ENCODE peak calls at places on chromosomes 4 and X, in nine cellular contexts. X is heart left ventricle, L is stomach, E is left lung, B is sigmoid colon, J is psoas muscle, Y is bronchial epithelial cell, M is fibroblast of lung, H is cardiac muscle cell. K is an unnamed sample. For H3K36me3, the result is how much of the 10 kb centered on the place peaks cover.

GRCh38 chr4:7753271-7753670 is 186.4 kb downstream of the AFAP1 start:
- DNase-seq in X (peak), Y (peak), L (no peak), H (no peak), J (no peak), E (peak), B (no peak), M (peak), K (no peak)

GRCh38 chrX:861335-861890 is 230.8 kb downstream of the SHOX start:
- DNase-seq in E (no peak), M (no peak), J (no peak), B (no peak), H (no peak), L (no peak), X (no peak), Y (no peak), K (no peak)

GRCh38 chrX:10518073-10518472 is 102.3 kb downstream of the MID1 start:
- DNase-seq in J (no peak), B (no peak), H (no peak), M (no peak), L (no peak), Y (no peak), E (no peak), X (no peak), K (no peak)

GRCh38 chr4:10200869-10201268 is 84.3 kb upstream of the WDR1 start:
- DNase-seq in B (no peak), X (no peak), E (no peak), J (no peak), Y (no peak), M (no peak), H (no peak), L (no peak), K (no peak)

GRCh38 chrX:15320297-15320696 is 4.9 kb upstream of the ASB11 start:
- DNase-seq in M (no peak), E (no peak), B (no peak), Y (no peak), X (no peak), H (no peak), J (no peak), L (no peak), K (no peak)

GRCh38 chr4:53777244-53777984 is 186.1 kb upstream of the LNX1 start:
- DNase-seq in L (no peak), X (no peak), Y (peak), E (no peak), J (no peak), B (no peak), H (no peak), M (peak), K (no peak)

GRCh38 chrX:23493941-23494374 is 159.3 kb downstream of the PTCHD1 start:
- DNase-seq in H (no peak), X (no peak), J (no peak), B (no peak), E (no peak), Y (peak), M (peak), L (peak), K (no peak)

GRCh38 chrX:135536883-135537282 is 16.4 kb downstream of the INTS6L start:
- DNase-seq in J (no peak), L (no peak), Y (peak), B (no peak), E (no peak), M (no peak), X (no peak), H (no peak), K (no peak)

GRCh38 chrX:153580700-153581386 is 18.1 kb downstream of the CCNQ start:
- DNase-seq in L (no peak), H (peak), E (no peak), Y (no peak), X (no peak), M (no peak), B (no peak), J (no peak), K (no peak)

GRCh38 chrX:45745479-45745878 is 544.8 kb upstream of the DIPK2B start:
- DNase-seq in Y (no peak), X (no peak), J (no peak), B (no peak), H (no peak), E (no peak), L (no peak), M (peak), K (no peak)

GRCh38 chrX:19005909-19006308 is 22.0 kb upstream of the PHKA2 start:
- DNase-seq in X (no peak), M (no peak), L (no peak), Y (no peak), B (no peak), E (no peak), J (no peak), H (no peak), K (no peak)

GRCh38 chr4:169283114-169283509 is 12.4 kb upstream of the SH3RF1 start:
- DNase-seq in E (no peak), J (no peak), Y (peak), M (peak), B (no peak), H (no peak), L (no peak), X (no peak), K (peak)

GRCh38 chr4:153466637-153467153 is 535 bp downstream of the TMEM131L start:
- DNase-seq in Y (no peak), M (no peak), J (peak), E (peak), H (peak), L (no peak), X (no peak), B (no peak), K (no peak)

GRCh38 chr4:139207873-139208403 is 30.9 kb upstream of the ELF2 start:
- DNase-seq in Y (no peak), X (no peak), L (no peak), B (no peak), E (no peak), M (no peak), J (peak), H (no peak), K (no peak)

GRCh38 chrX:20266810-20267598 is at the start of gene RPS6KA3:
- DNase-seq in Y (peak), M (peak), H (peak), B (peak), X (peak), E (peak), J (peak), L (peak), K (peak)

GRCh38 chr4:2357821-2358745 is 60.4 kb downstream of the ZFYVE28 start:
- DNase-seq in X (no peak), M (no peak), L (no peak), E (no peak), Y (no peak), H (no peak), J (no peak), B (peak), K (no peak)

GRCh38 chr4:123856689-123857545 is 460.3 kb downstream of the SPRY1 start:
- DNase-seq in M (peak), J (peak), E (no peak), H (peak), B (no peak), Y (peak), L (peak), X (no peak), K (no peak)

GRCh38 chr4:1609901-1610790 is 74.0 kb downstream of the FAM53A start:
- DNase-seq in J (peak), E (no peak), B (peak), Y (no peak), L (no peak), X (peak), H (no peak), M (no peak), K (no peak)

GRCh38 chr4:188714907-188715306 is 575.7 kb downstream of the TRIML1 start:
- DNase-seq in M (peak), H (no peak), X (no peak), B (no peak), L (no peak), J (no peak), E (no peak), Y (peak), K (peak)

GRCh38 chr4:138910914-138911336 is 104.7 kb upstream of the NOCT start:
- DNase-seq in L (peak), H (peak), X (peak), M (peak), J (peak), E (peak), Y (peak), B (peak), K (peak)

GRCh38 chrX:88244066-88244465 is 503.0 kb upstream of the CPXCR1 start:
- DNase-seq in Y (no peak), B (no peak), E (no peak), X (no peak), M (no peak), L (no peak), J (no peak), H (no peak), K (no peak)

GRCh38 chr4:7912826-7913225 is 26.8 kb downstream of the AFAP1 start:
- DNase-seq in X (no peak), Y (no peak), J (no peak), L (no peak), E (no peak), B (no peak), H (no peak), M (no peak), K (no peak)

GRCh38 chr4:54723220-54723619 is 65.5 kb downstream of the KIT start:
- DNase-seq in M (no peak), B (no peak), H (peak), E (no peak), Y (no peak), L (no peak), X (no peak), J (no peak), K (no peak)

GRCh38 chrX:108347800-108348199 is 90.4 kb downstream of the COL4A6 start:
- DNase-seq in L (no peak), X (no peak), H (peak), M (no peak), E (no peak), B (no peak), J (no peak), Y (no peak), K (no peak)

GRCh38 chrX:66635360-66635759 is 3.5 kb downstream of the EDA2R start:
- DNase-seq in M (peak), E (no peak), L (no peak), H (no peak), J (no peak), Y (peak), B (no peak), X (no peak), K (peak)

GRCh38 chr4:13816472-13816871 is 188.9 kb upstream of the BOD1L1 start:
- DNase-seq in Y (no peak), X (no peak), J (no peak), H (no peak), E (no peak), M (no peak), B (no peak), L (no peak), K (no peak)

GRCh38 chr4:164779080-164779479 is 25.1 kb downstream of the SMIM31 start:
- DNase-seq in L (no peak), B (no peak), Y (no peak), E (no peak), X (no peak), H (no peak), J (no peak), M (peak), K (no peak)

GRCh38 chr4:77201857-77202256 is 44.9 kb downstream of the CCNG2 start:
- DNase-seq in H (no peak), J (no peak), B (no peak), X (no peak), M (no peak), Y (peak), E (no peak), L (no peak), K (no peak)

GRCh38 chrX:52574416-52575275 is 57.8 kb upstream of the XAGE1B start:
- DNase-seq in X (no peak), E (no peak), M (peak), L (no peak), H (peak), B (no peak), J (no peak), Y (peak), K (peak)

GRCh38 chr4:43251760-43252317 is 359.3 kb downstream of the GRXCR1 start:
- DNase-seq in E (no peak), L (no peak), X (no peak), B (no peak), J (no peak), H (no peak), Y (peak), M (peak), K (no peak)

GRCh38 chr4:140673729-140674128 is 82.5 kb downstream of the TBC1D9 start:
- DNase-seq in L (no peak), Y (no peak), E (no peak), M (peak), X (no peak), B (no peak), H (no peak), J (no peak), K (no peak)

GRCh38 chrX:17967888-17968287 is 106.8 kb upstream of the RAI2 start:
- DNase-seq in J (no peak), E (no peak), X (no peak), L (peak), Y (peak), B (no peak), M (no peak), H (no peak), K (no peak)

GRCh38 chr4:27638163-27638915 is 777.7 kb downstream of the STIM2 start:
- DNase-seq in M (peak), X (no peak), L (no peak), E (no peak), Y (peak), H (peak), B (no peak), J (no peak), K (no peak)

GRCh38 chr4:13640149-13640671 is 12.7 kb upstream of the BOD1L1 start:
- DNase-seq in Y (peak), X (no peak), B (no peak), L (no peak), M (peak), J (no peak), E (no peak), H (no peak), K (peak)

GRCh38 chr4:95095352-95095974 is 337.7 kb downstream of the BMPR1B start:
- DNase-seq in J (no peak), B (no peak), M (peak), Y (peak), H (peak), E (no peak), X (no peak), L (no peak), K (no peak)

GRCh38 chrX:11261260-11261659 is 32.0 kb upstream of the AMELX start:
- DNase-seq in E (no peak), B (no peak), L (no peak), M (peak), H (no peak), J (no peak), Y (peak), X (no peak), K (no peak)

GRCh38 chrX:119614776-119615175 is 8.6 kb upstream of the NKRF start:
- DNase-seq in H (no peak), X (no peak), J (no peak), E (no peak), B (no peak), M (no peak), L (no peak), Y (no peak), K (no peak)

GRCh38 chr4:148052448-148052847 is 320.6 kb downstream of the ARHGAP10 start:
- DNase-seq in L (no peak), J (no peak), Y (no peak), B (no peak), M (no peak), X (no peak), E (no peak), H (no peak), K (no peak)

GRCh38 chr4:79651516-79651915 is 243.5 kb upstream of the GK2 start:
- DNase-seq in L (no peak), X (no peak), H (no peak), B (no peak), Y (peak), J (no peak), E (no peak), M (peak), K (no peak)

DNA sequence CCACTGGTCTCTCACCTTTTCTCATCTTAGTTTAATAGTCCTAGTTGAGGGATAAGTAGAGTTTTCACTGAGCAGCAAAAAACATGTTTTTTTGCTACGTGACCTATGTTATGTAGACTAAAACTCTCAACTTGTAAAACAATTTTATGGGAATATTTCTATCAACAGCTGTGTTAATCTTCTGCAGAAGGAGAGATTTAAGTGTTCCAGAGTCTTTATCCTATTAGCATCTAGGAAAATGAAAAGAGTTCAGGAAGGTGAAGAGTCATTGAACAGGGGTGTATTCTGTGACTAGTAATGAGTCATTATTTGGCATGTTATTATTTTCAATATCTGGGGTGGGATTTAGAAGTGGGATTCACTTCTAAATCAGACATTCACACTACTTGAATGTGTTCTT is 41.9 kb downstream of the RRAGB start:
- DNase-seq in B (no peak), L (no peak), X (no peak), Y (peak), E (no peak), H (no peak), J (no peak), M (no peak), K (no peak)
- H3K36me3 ChIP-seq in B (under half), L (under half), X (under half), Y (under half), E (under half), H (under half), J (under half), M (under half), K (under half)

DNA sequence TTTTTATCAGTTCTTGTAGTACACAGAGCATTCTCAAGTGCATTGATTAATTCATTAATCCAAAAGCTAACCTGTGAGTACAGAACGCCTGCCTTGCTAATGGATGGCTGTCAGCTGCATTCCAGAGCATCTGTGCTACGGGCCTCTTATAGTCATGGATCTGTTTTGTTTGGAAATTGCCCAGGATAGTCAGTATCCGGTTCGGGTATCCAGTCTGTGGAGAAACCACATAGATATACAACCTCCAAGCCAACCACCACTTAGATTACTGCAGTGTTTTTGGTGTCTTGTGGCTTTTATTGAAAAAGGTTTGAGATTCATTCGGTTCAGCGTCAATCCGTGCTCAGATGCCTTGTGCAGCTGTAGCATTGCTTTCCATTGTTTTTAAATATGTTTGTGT is 4.0 kb downstream of the LAP3 start:
- DNase-seq in J (no peak), L (no peak), Y (no peak), X (no peak), E (no peak), B (no peak), M (peak), H (no peak), K (no peak)
- H3K36me3 ChIP-seq in J (under half), L (half or more), Y (under half), X (under half), E (under half), B (under half), M (under half), H (under half), K (under half)

DNA sequence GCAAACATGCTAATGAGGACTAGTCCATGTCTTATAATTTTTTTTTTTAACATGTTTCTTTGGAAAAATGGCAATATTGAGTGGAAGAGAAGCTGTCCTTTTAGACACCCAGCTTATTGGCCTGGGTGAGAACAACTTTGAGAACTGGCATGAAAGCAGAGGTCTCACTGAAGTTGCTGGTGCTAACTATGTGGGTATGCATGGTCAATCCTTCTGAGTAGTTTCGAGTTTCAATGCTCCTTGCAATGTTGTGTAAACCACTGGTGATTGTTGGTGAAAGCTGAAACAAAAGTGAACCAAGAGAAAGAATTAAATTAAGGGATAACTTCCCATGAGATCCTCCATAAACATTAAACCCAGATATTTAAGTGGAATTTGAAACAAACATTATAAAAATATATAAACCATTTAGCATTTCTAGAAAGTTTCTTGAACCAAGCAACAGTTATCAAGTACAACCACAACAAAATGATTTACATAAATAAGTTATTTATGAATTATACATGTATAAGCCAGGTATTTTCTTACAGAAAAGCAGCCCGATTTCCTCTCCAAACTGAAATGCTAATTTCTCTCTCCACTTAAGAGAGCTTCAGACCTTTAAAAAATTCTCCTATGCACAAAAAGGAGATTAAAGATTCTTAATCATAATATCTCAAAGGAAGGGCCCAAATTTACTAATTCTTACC is 20.5 kb upstream of the SCD5 start:
- DNase-seq in M (no peak), L (no peak), J (no peak), H (no peak), B (no peak), X (no peak), E (no peak), Y (no peak), K (no peak)
- H3K36me3 ChIP-seq in M (under half), L (half or more), J (under half), H (half or more), B (under half), X (under half), E (under half), Y (under half), K (under half)

DNA sequence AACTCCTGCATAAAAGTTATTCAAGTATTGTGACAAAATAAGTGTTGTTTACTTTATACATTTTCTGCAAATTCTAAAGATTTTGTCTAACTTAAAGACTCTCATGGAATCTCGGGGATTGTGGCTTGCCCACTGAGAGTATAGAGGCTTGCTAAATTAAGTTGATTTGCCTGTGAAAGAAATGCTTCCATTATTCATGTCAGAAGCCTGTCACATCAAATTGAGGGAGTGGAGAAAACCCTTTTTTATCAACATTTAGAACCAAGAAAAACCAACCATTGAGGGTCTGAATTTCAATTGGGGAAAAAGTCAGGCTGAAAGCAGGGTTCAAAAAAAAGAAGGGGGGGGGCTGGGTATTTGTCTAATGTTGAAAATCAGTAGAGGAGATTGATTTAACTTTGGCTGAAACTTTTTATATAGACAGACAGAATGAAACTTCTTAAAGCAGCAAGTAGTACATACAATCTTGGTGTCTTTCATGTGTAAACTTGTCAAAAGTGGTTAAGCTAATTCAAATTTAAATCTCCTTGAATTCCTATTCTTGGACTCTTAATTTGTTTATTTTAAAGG is 144.8 kb upstream of the CXorf66 start:
- DNase-seq in M (no peak), J (no peak), H (no peak), L (no peak), X (no peak), Y (no peak), E (no peak), B (no peak), K (no peak)
- H3K36me3 ChIP-seq in M (under half), J (under half), H (under half), L (under half), X (under half), Y (under half), E (under half), B (under half), K (under half)

DNA sequence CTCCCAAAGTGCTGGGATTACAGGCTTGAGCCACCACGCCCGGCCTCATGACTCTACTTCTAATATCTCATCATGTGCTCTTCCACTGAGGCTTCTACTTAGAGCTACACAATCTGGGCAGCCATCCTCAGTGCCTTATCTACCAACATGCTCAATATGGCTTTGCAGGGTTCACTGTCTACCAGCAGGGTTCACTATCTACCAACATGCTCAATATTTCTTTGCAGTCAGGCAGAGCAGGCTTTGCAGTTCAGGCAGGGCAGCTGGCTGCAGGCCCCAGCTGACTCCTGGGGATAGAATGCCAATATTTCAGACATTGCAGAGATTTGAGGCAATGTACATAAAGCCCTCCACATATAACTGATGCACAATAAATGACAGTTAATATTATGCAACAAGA is 47.5 kb downstream of the PKD2 start:
- DNase-seq in H (peak), X (no peak), E (no peak), B (no peak), L (peak), J (no peak), Y (peak), M (peak), K (no peak)
- H3K36me3 ChIP-seq in H (under half), X (under half), E (under half), B (under half), L (half or more), J (under half), Y (under half), M (under half), K (under half)

K was measured in kidney epithelial cell.